ENCODE peak calls at places on chromosomes 16 and 17, in five cellular contexts. M is activated CD4-positive, alpha-beta T cell treated with anti-CD3 and anti-CD28 coated beads, Interleukin-2, amount 10 ng/mL, durations not matched to agents 7 days and 5 days; A is stimulated activated CD4-positive, alpha-beta T cell treated with anti-CD3 and anti-CD28 coated beads, Interleukin-2, amount 100 ng/mL, for 48 hours; E is NCI-H187; O is HT-29. U is an unnamed sample.

GRCh38 chr16:9048302-9048700 is 43.1 kb upstream of the HAPSTR1 start:
- DNase-seq in M (no peak), A (no peak), E (no peak), O (no peak), U (no peak)

GRCh38 chr17:46056800-46057304 is 57.8 kb downstream of the STH start:
- DNase-seq in M (no peak), A (no peak), E (no peak), O (no peak), U (no peak)

GRCh38 chr17:8710766-8711165 is 33.9 kb downstream of the CCDC42 start:
- DNase-seq in M (no peak), A (no peak), E (no peak), O (no peak), U (no peak)

GRCh38 chr16:11016993-11017392 is 72.6 kb downstream of the CLEC16A start:
- DNase-seq in M (peak), A (peak), E (peak), O (peak), U (no peak)

GRCh38 chr16:67504190-67505021 is 21.1 kb upstream of the AGRP start:
- DNase-seq in M (peak), A (peak), E (no peak), O (no peak), U (peak)

GRCh38 chr17:42697108-42697811 is 14.9 kb downstream of the CNTNAP1 start:
- DNase-seq in M (no peak), A (no peak), E (no peak), O (no peak), U (no peak)

GRCh38 chr16:74740795-74741304 is 33.8 kb downstream of the FA2H start:
- DNase-seq in M (no peak), A (no peak), E (no peak), O (peak), U (no peak)

GRCh38 chr16:17104654-17105053 is 366.1 kb downstream of the XYLT1 start:
- DNase-seq in M (no peak), A (no peak), E (no peak), O (no peak), U (no peak)

GRCh38 chr17:55175788-55176425 is 88.9 kb upstream of the HLF start:
- DNase-seq in M (no peak), A (no peak), E (no peak), O (no peak), U (no peak)

GRCh38 chr16:47970291-47970931 is 185.4 kb downstream of the ABCC12 start:
- DNase-seq in M (no peak), A (no peak), E (no peak), O (peak), U (no peak)

GRCh38 chr16:27951752-27952151 is 111.8 kb downstream of the GSG1L start:
- DNase-seq in M (no peak), A (no peak), E (no peak), O (no peak), U (no peak)

GRCh38 chr17:79023180-79023705 is 726 bp upstream of the C1QTNF1 start:
- DNase-seq in M (no peak), A (no peak), E (no peak), O (no peak), U (no peak)

GRCh38 chr17:74404802-74405201 is 27.1 kb upstream of the GPRC5C start:
- DNase-seq in M (no peak), A (no peak), E (no peak), O (no peak), U (no peak)

GRCh38 chr16:53708490-53708889 is 4.5 kb downstream of the FTO start:
- DNase-seq in M (no peak), A (no peak), E (no peak), O (no peak), U (no peak)

GRCh38 chr17:17511971-17512858 is 16.0 kb upstream of the RASD1 start:
- DNase-seq in M (no peak), A (no peak), E (no peak), O (peak), U (no peak)

U was measured in CD8-positive, alpha-beta T cell.